ENCODE peak calls at places on chromosomes 1 and 21, in four cellular contexts. K is IMR-90, D is neuronal stem cell, E is trophoblast cell. P is an unnamed sample.

GRCh38 chr1:9317591-9318331 is 25.1 kb downstream of the SPSB1 start:
- DNase-seq in K (peak; percentile 74), D (no peak), E (no peak), P (no peak)

GRCh38 chr1:56404561-56405030 is 174.8 kb downstream of the PLPP3 start:
- DNase-seq in K (no peak), D (no peak), E (no peak), P (no peak)

GRCh38 chr1:222335586-222335985 is 212.3 kb downstream of the HHIPL2 start:
- DNase-seq in K (peak; percentile 60), D (no peak), E (no peak), P (no peak)

GRCh38 chr1:206502403-206502802 is 4.9 kb upstream of the RASSF5 start:
- DNase-seq in K (no peak), D (no peak), E (peak; percentile 25), P (no peak)

GRCh38 chr1:201739492-201740085 is 89.4 kb upstream of the IPO9 start:
- DNase-seq in K (no peak), D (no peak), E (no peak), P (peak; percentile 74)

GRCh38 chr21:42395910-42396625 is at the start of gene TMPRSS3:
- DNase-seq in K (no peak), D (no peak), E (peak; percentile 66), P (no peak)

GRCh38 chr1:75134656-75134938 is 409 bp downstream of the LHX8 start:
- DNase-seq in K (no peak), D (no peak), E (no peak), P (no peak)

GRCh38 chr1:165645654-165646366 is 14.8 kb downstream of the MGST3 start:
- DNase-seq in K (no peak), D (no peak), E (no peak), P (no peak)

GRCh38 chr1:39387452-39387851 is 104.0 kb upstream of the BMP8A start:
- DNase-seq in K (peak; percentile 94), D (no peak), E (peak; percentile 73), P (no peak)

GRCh38 chr1:226034482-226034881 is 28.0 kb upstream of the H3-3A start:
- DNase-seq in K (peak; percentile 96), D (no peak), E (peak; percentile 51), P (no peak)

GRCh38 chr1:242454262-242455051 is 70.0 kb downstream of the PLD5 start:
- DNase-seq in K (peak; percentile 7), D (peak; percentile 49), E (peak; percentile 65), P (no peak)

GRCh38 chr1:157671895-157672294 is 28.7 kb downstream of the FCRL3 start:
- DNase-seq in K (no peak), D (no peak), E (no peak), P (no peak)

GRCh38 chr1:2987773-2988172 is 33.5 kb upstream of the ACTRT2 start:
- DNase-seq in K (no peak), D (no peak), E (no peak), P (no peak)

GRCh38 chr1:228205526-228206436 is 2.1 kb upstream of the OBSCN start:
- DNase-seq in K (no peak), D (no peak), E (no peak), P (peak; percentile 20)

GRCh38 chr1:74681449-74681848 is 7.9 kb upstream of the ERICH3 start:
- DNase-seq in K (no peak), D (no peak), E (no peak), P (no peak)

GRCh38 chr1:93617670-93618488 is 63.8 kb downstream of the BCAR3 start:
- DNase-seq in K (no peak), D (no peak), E (no peak), P (no peak)
- H4K8ac ChIP-seq in K (peak overlapping the region; percentile 39), D (no peak overlapping the region), E (no peak overlapping the region), P (no peak overlapping the region)

GRCh38 chr1:903721-904270 is 19.9 kb upstream of the SAMD11 start:
- DNase-seq in K (no peak), D (no peak), E (no peak), P (peak; percentile 36)
- H2AFZ ChIP-seq in K (peak overlapping the region; percentile 89), D (peak overlapping the region; percentile 86), E (no peak overlapping the region), P (no peak overlapping the region)

GRCh38 chr1:45584351-45585109 is 689 bp downstream of the NASP start:
- DNase-seq in K (peak; percentile 83), D (peak; percentile 95), E (peak; percentile 93), P (peak; percentile 93)

GRCh38 chr1:45585110-45585426 is 1.2 kb downstream of the NASP start:
- DNase-seq in K (no peak), D (no peak), E (no peak), P (no peak)

GRCh38 chr1:45583264-45583665 is 576 bp upstream of the NASP start:
- DNase-seq in K (peak; percentile 96), D (peak; percentile 92), E (peak; percentile 98), P (peak; percentile 97)

GRCh38 chr1:45585496-45586075 is 1.7 kb downstream of the NASP start:
- DNase-seq in K (no peak), D (no peak), E (no peak), P (no peak)

GRCh38 chr1:45583666-45584350 is at the start of gene NASP:
- DNase-seq in K (peak; percentile 68), D (peak; percentile 92), E (peak; percentile 94), P (peak; percentile 87)
- H3K23ac ChIP-seq in K (peak within 1 kb of the TSS; percentile 78), D (peak within 1 kb of the TSS; percentile 99), E (no peak within 1 kb of the TSS), P (peak within 1 kb of the TSS; percentile 44)

GRCh38 chr1:53413175-53414001 is 45.8 kb upstream of the DMRTB1 start:
- DNase-seq in K (peak; percentile 89), D (no peak), E (no peak), P (no peak)
- H4K8ac ChIP-seq in K (no peak overlapping the region), D (no peak overlapping the region), E (no peak overlapping the region), P (no peak overlapping the region)

GRCh38 chr21:41149199-41149598 is 18.8 kb upstream of the BACE2 start:
- DNase-seq in K (no peak), D (no peak), E (no peak), P (no peak)
- H2AFZ ChIP-seq in K (no peak overlapping the region), D (no peak overlapping the region), E (no peak overlapping the region), P (no peak overlapping the region)

DNA sequence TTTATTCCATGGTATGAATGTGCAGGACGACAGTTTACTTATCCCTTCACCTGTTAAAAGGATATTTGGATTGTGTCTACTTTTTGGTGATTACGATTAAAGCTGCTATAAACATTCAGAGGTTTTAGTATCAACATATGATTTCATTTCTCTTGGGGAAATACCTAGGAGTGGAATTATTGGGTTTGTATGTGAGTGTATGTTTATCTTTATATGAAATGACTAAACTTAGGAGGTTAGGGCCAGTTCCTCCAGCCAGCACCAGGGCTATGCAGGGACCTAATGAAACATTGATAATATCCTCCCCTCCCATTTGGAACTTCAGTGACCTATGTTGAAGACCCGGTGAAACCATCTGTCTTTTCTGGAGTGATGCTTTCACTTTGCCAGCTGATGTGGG is 13.8 kb downstream of the TMEM51 start:
- DNase-seq in K (peak; percentile 93), D (no peak), E (no peak), P (no peak)
- H3K23ac ChIP-seq in K (peak overlapping the region; percentile 63), D (no peak overlapping the region), E (no peak overlapping the region), P (no peak overlapping the region)

DNA sequence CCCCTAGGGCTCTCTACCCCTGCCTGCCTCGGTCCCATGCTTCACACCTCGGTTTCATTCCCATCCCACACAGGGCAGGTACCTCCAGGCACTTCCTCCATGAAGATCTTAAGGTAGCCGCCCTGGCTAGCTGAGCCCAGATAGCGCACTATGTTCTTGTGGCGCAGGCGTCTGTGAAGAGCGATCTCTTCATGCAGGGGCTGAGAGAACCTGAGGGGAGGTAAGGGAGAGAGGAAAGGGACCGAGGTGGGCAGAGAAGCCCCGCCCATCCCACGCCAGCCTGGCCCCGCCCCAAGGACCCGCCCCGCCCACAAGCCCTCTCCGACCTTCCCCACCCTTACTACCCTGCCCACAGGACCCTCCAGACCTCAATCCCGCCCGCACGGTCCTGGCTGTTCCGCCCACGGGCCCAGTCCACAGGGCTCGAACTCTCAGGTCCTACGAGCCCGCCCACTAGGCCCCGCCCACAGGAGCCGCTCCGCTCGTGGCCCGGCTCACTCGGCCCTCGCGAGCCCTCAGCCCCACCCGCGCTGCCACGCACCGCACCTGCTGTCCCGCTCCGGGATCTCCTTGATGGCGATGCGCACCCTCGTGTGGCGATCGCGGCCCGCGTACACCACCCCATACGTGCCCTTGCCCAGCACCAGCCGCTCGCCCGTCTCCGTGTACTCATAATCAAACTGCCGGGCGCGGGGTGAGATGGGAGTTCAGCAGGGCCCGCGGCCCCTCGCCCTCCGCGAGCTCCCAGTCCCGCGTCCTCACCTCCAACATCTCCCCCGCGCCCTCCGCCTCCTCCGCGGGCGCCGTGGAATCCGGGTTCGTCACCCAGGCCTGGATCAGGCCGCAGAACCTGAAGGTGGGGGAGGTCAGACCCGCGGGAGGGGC is 6.4 kb downstream of the MAP3K6 start:
- DNase-seq in K (no peak), D (no peak), E (no peak), P (peak; percentile 76)
- H4K8ac ChIP-seq in K (no peak overlapping the region), D (no peak overlapping the region), E (no peak overlapping the region), P (no peak overlapping the region)

GRCh38 chr1:98278055-98278454 is 357.2 kb upstream of the DPYD start:
- DNase-seq in K (no peak), D (no peak), E (no peak), P (no peak)

GRCh38 chr1:98276514-98276913 is 355.7 kb upstream of the DPYD start:
- DNase-seq in K (no peak), D (no peak), E (no peak), P (no peak)

DNA sequence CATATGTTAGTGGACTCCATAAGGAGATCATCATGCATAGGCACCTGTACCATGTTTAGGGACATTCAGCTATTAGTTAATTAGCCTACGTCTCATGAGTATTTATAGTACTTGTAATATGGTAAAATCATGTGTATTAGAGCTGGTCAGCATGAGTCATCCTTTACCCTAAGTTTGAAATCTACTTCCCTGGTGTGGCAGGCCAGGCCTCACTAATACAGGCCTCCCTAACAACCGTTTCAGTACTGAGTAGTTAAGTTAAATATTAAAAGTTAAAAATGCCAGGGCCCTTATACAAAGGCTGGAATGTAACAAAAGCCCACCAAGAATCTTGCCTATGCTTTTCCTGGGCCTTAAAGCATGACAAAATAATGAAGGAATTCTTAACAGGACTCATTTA is 356.3 kb upstream of the DPYD start:
- DNase-seq in K (peak; percentile 76), D (no peak), E (no peak), P (no peak)
- H2AFZ ChIP-seq in K (no peak overlapping the region), D (peak overlapping the region; percentile 55), E (no peak overlapping the region), P (no peak overlapping the region)

P was measured in H9.